ENCODE peak calls at places on chromosomes 12 and 14, in eight cellular contexts. I, W, M, N, C, A, J and P are unnamed samples.

GRCh38 chr12:39490500-39491276 is 47.8 kb upstream of the KIF21A start:
- DNase-seq in I (no peak), W (no peak), M (no peak), N (no peak), C (peak), A (no peak), J (peak), P (no peak)

GRCh38 chr14:106044949-106045596 is 518.7 kb downstream of the TMEM121 start:
- DNase-seq in I (no peak), W (no peak), M (no peak), N (no peak), C (peak), A (no peak), J (no peak), P (peak)

GRCh38 chr14:63361790-63362189 is 43.1 kb upstream of the GPHB5 start:
- DNase-seq in I (no peak), W (no peak), M (no peak), N (no peak), C (no peak), A (no peak), J (no peak), P (no peak)

GRCh38 chr14:105010106-105010505 is 10.8 kb downstream of the CDCA4 start:
- DNase-seq in I (no peak), W (no peak), M (no peak), N (no peak), C (no peak), A (no peak), J (no peak), P (no peak)

GRCh38 chr14:105144666-105145380 is 23.8 kb downstream of the JAG2 start:
- DNase-seq in I (no peak), W (no peak), M (no peak), N (no peak), C (no peak), A (no peak), J (no peak), P (no peak)

GRCh38 chr14:101254805-101255764 is 306.2 kb upstream of the DIO3 start:
- DNase-seq in I (no peak), W (no peak), M (no peak), N (no peak), C (no peak), A (no peak), J (no peak), P (no peak)

GRCh38 chr12:20549115-20549719 is 145.9 kb upstream of the SLCO1C1 start:
- DNase-seq in I (no peak), W (no peak), M (no peak), N (no peak), C (peak), A (no peak), J (peak), P (no peak)

GRCh38 chr12:79933580-79934264 is 1.2 kb downstream of the PPP1R12A start:
- DNase-seq in I (no peak), W (peak), M (no peak), N (no peak), C (peak), A (no peak), J (no peak), P (no peak)

GRCh38 chr12:27973487-27973890 is 956 bp upstream of the PTHLH start:
- DNase-seq in I (no peak), W (no peak), M (no peak), N (no peak), C (no peak), A (no peak), J (no peak), P (no peak)

GRCh38 chr12:1838223-1838993 is 18.0 kb downstream of the LRTM2 start:
- DNase-seq in I (peak), W (peak), M (no peak), N (no peak), C (no peak), A (no peak), J (no peak), P (no peak)

GRCh38 chr12:64806593-64806992 is 17.9 kb upstream of the TBC1D30 start:
- DNase-seq in I (no peak), W (no peak), M (no peak), N (no peak), C (peak), A (no peak), J (no peak), P (no peak)

GRCh38 chr12:94073441-94074051 is 74.8 kb upstream of the PLXNC1 start:
- DNase-seq in I (no peak), W (peak), M (no peak), N (no peak), C (no peak), A (no peak), J (no peak), P (no peak)

GRCh38 chr12:14258468-14258947 is 107.0 kb upstream of the ATF7IP start:
- DNase-seq in I (no peak), W (peak), M (no peak), N (no peak), C (no peak), A (peak), J (no peak), P (no peak)

GRCh38 chr12:63400746-63401145 is 249.7 kb upstream of the AVPR1A start:
- DNase-seq in I (no peak), W (no peak), M (no peak), N (no peak), C (no peak), A (peak), J (no peak), P (no peak)

GRCh38 chr12:42090899-42091298 is 53.8 kb downstream of the GXYLT1 start:
- DNase-seq in I (no peak), W (no peak), M (no peak), N (no peak), C (peak), A (no peak), J (peak), P (no peak)

GRCh38 chr14:75141062-75141461 is 14.2 kb upstream of the NEK9 start:
- DNase-seq in I (no peak), W (no peak), M (no peak), N (no peak), C (no peak), A (no peak), J (no peak), P (no peak)

GRCh38 chr14:80669416-80669815 is 272.1 kb downstream of the CEP128 start:
- DNase-seq in I (no peak), W (no peak), M (no peak), N (no peak), C (peak), A (no peak), J (no peak), P (no peak)

GRCh38 chr12:130775953-130776856 is 60.1 kb upstream of the RIMBP2 start:
- DNase-seq in I (no peak), W (peak), M (no peak), N (no peak), C (peak), A (no peak), J (peak), P (peak)

GRCh38 chr14:104424406-104425072 is 155.0 kb upstream of the C14orf180 start:
- DNase-seq in I (no peak), W (peak), M (no peak), N (peak), C (no peak), A (peak), J (no peak), P (no peak)

GRCh38 chr12:52834727-52835001 is 553 bp upstream of the KRT79 start:
- DNase-seq in I (no peak), W (no peak), M (no peak), N (no peak), C (no peak), A (no peak), J (no peak), P (no peak)